ENCODE peak calls at places on chromosomes 11 and 22, in eight cellular contexts. L, C, O, I, G, B, S and T are unnamed samples.

GRCh38 chr11:67634366-67635230 is 4.9 kb upstream of the NUDT8 start:
- DNase-seq in L (no peak), C (no peak), O (no peak), I (no peak), G (no peak), B (peak; percentile 46), S (no peak), T (no peak)

GRCh38 chr11:36376888-36377758 is 81.0 kb downstream of the PRR5L start:
- DNase-seq in L (peak; percentile 63), C (no peak), O (no peak), I (peak; percentile 63), G (peak; percentile 48), B (peak; percentile 81), S (peak; percentile 28), T (peak; percentile 78)

GRCh38 chr11:19919050-19919561 is 206.5 kb downstream of the NAV2 start:
- DNase-seq in L (no peak), C (peak; percentile 97), O (no peak), I (peak; percentile 100), G (peak; percentile 100), B (no peak), S (peak; percentile 98), T (no peak)

GRCh38 chr22:21455334-21456089 is 11.7 kb upstream of the TMEM191C start:
- DNase-seq in L (no peak), C (no peak), O (no peak), I (no peak), G (no peak), B (no peak), S (no peak), T (no peak)

GRCh38 chr22:21001601-21002325 is at the start of gene THAP7:
- DNase-seq in L (peak; percentile 93), C (peak; percentile 91), O (peak; percentile 89), I (peak; percentile 93), G (peak; percentile 84), B (peak; percentile 96), S (peak; percentile 93), T (peak; percentile 97)

GRCh38 chr11:92941676-92942571 is 27.5 kb upstream of the MTNR1B start:
- DNase-seq in L (peak; percentile 36), C (peak; percentile 52), O (peak; percentile 18), I (no peak), G (peak; percentile 10), B (peak; percentile 24), S (peak; percentile 50), T (peak; percentile 47)

GRCh38 chr11:132423266-132423665 is 1052.9 kb downstream of the NTM start:
- DNase-seq in L (no peak), C (no peak), O (no peak), I (no peak), G (no peak), B (no peak), S (no peak), T (no peak)

GRCh38 chr11:64767344-64768299 is 7.8 kb upstream of the PYGM start:
- DNase-seq in L (peak; percentile 60), C (peak; percentile 72), O (peak; percentile 45), I (peak; percentile 54), G (peak; percentile 32), B (peak; percentile 76), S (peak; percentile 60), T (peak; percentile 92)

GRCh38 chr22:48536691-48537591 is 1290.7 kb downstream of the BRD1 start:
- DNase-seq in L (no peak), C (no peak), O (no peak), I (peak; percentile 20), G (peak; percentile 12), B (no peak), S (no peak), T (no peak)

GRCh38 chr11:61429346-61429690 is 457 bp downstream of the CPSF7 start:
- DNase-seq in L (peak; percentile 73), C (peak; percentile 51), O (peak; percentile 15), I (peak; percentile 46), G (peak; percentile 27), B (peak; percentile 63), S (peak; percentile 44), T (peak; percentile 86)

GRCh38 chr11:61173456-61173855 is 12.2 kb upstream of the VPS37C start:
- DNase-seq in L (no peak), C (peak; percentile 84), O (no peak), I (no peak), G (no peak), B (no peak), S (peak; percentile 34), T (no peak)

GRCh38 chr11:75554258-75555022 is 7.6 kb upstream of the SERPINH1 start:
- DNase-seq in L (peak; percentile 55), C (no peak), O (no peak), I (peak; percentile 100), G (peak; percentile 99), B (peak; percentile 72), S (peak; percentile 100), T (peak; percentile 93)

GRCh38 chr11:47106839-47107520 is 69.7 kb downstream of the ARFGAP2 start:
- DNase-seq in L (no peak), C (no peak), O (no peak), I (no peak), G (no peak), B (no peak), S (no peak), T (no peak)

GRCh38 chr11:47101452-47101851 is 75.2 kb downstream of the ARFGAP2 start:
- DNase-seq in L (no peak), C (no peak), O (no peak), I (no peak), G (no peak), B (no peak), S (no peak), T (peak; percentile 77)

GRCh38 chr11:47105541-47105940 is 71.1 kb downstream of the ARFGAP2 start:
- DNase-seq in L (no peak), C (no peak), O (no peak), I (no peak), G (no peak), B (no peak), S (no peak), T (no peak)

GRCh38 chr11:47105974-47106373 is 70.7 kb downstream of the ARFGAP2 start:
- DNase-seq in L (no peak), C (no peak), O (no peak), I (no peak), G (no peak), B (peak; percentile 77), S (no peak), T (no peak)

GRCh38 chr11:47104337-47104950 is 72.2 kb downstream of the ARFGAP2 start:
- DNase-seq in L (peak; percentile 26), C (no peak), O (no peak), I (peak; percentile 81), G (peak; percentile 71), B (no peak), S (peak; percentile 40), T (peak; percentile 88)
- H3K9ac ChIP-seq in L (no peak overlapping the region), C (no peak overlapping the region), O (no peak overlapping the region), I (no peak overlapping the region), G (peak overlapping the region; percentile 13), B (no peak overlapping the region), S (no peak overlapping the region), T (no peak overlapping the region)

GRCh38 chr11:639324-639977 is 2.4 kb downstream of the DRD4 start:
- DNase-seq in L (no peak), C (no peak), O (no peak), I (no peak), G (no peak), B (no peak), S (no peak), T (no peak)

GRCh38 chr11:640021-640706 is 3.1 kb downstream of the DRD4 start:
- DNase-seq in L (no peak), C (no peak), O (no peak), I (no peak), G (no peak), B (no peak), S (no peak), T (no peak)

GRCh38 chr11:637333-637592 is 194 bp downstream of the DRD4 start:
- DNase-seq in L (no peak), C (no peak), O (no peak), I (no peak), G (no peak), B (no peak), S (no peak), T (no peak)

GRCh38 chr11:637593-638507 is 781 bp downstream of the DRD4 start:
- DNase-seq in L (peak; percentile 48), C (no peak), O (no peak), I (no peak), G (no peak), B (no peak), S (no peak), T (no peak)

DNA sequence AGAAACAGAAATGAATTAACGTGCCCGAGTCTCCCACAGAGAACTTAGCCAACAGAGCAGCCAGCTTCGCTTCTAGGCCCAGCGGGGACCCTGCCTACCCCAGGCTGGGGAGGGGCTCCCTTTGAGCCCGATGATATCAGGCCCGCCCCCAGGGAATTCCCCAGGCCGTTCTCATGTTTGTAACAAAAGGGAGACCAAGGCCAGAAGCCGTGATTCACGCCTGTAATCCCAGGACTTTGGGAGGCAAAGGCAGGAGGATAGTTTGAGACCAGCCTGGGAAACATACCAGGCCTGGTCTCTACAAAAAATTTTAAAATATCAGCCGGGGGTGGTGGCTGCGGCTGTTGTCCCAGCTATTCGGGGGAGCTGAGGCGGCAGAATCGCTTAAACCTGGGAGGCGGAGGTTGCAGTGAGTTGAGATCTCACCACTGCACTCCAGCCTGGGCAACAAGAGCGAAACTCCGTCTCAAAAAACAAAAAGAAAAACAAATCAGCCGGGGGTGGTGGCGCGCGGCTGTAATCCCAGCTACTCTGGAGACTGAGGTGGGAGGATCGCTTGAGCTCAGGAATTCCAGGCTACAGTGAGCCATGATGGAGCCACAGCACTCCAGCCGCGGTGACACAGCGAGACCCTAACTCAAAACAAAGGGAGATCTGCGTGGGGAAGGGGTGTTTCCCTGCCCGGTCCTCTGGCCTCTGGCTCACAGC is 1.7 kb downstream of the DRD4 start:
- DNase-seq in L (peak; percentile 74), C (no peak), O (no peak), I (peak; percentile 15), G (no peak), B (no peak), S (no peak), T (peak; percentile 69)
- H3K9ac ChIP-seq in L (peak overlapping the region; percentile 94), C (no peak overlapping the region), O (no peak overlapping the region), I (no peak overlapping the region), G (peak overlapping the region; percentile 8), B (no peak overlapping the region), S (no peak overlapping the region), T (no peak overlapping the region)

DNA sequence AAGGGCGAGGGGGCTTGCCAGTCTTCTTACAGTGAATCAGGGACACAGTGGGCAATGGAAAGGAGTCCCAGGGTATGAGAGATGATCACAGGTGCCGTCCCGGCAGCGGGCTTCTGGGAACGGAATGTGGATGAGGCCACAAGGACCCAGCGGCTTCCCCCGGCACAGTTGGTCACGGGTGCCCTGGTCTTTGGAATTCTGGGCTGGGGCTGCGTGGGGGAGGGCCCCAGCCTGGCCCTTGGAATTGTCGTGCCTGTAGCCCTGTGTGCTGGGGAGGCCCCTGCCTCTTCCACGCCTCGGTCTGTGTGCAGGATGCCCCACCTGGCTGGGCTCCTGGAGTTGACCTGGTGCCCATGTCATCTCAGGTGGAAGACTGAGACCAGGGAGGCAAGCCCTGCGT is 76.6 kb downstream of the FBLN1 start:
- DNase-seq in L (no peak), C (no peak), O (no peak), I (no peak), G (no peak), B (no peak), S (no peak), T (no peak)
- H3K9ac ChIP-seq in L (no peak overlapping the region), C (no peak overlapping the region), O (no peak overlapping the region), I (no peak overlapping the region), G (no peak overlapping the region), B (no peak overlapping the region), S (no peak overlapping the region), T (no peak overlapping the region)

DNA sequence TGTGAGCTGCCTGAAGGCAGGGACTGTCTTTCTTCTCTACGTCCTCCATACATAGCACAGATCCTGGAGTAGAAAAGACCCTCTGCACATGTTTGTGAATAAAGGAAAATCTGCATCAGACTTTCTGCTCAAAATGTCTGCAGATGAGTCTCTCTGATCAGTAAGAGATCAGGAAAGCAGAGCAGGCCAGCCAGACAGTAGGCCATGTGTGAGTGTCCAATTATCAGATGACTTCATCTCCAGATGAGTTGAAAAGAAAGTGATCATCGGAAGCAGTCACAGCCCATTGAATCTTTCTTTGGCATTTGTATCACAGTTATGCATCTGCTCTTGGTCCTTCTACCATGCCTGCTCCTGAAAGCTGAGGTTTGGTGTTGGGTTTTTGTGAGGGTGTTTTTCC is 298.7 kb upstream of the NCAM1 start:
- DNase-seq in L (no peak), C (no peak), O (no peak), I (no peak), G (no peak), B (no peak), S (no peak), T (no peak)
- H3K9ac ChIP-seq in L (no peak overlapping the region), C (no peak overlapping the region), O (no peak overlapping the region), I (no peak overlapping the region), G (no peak overlapping the region), B (no peak overlapping the region), S (no peak overlapping the region), T (no peak overlapping the region)